ENCODE peak calls at places on chromosome 13, in ten cellular contexts. M is naive thymus-derived CD4-positive, alpha-beta T cell; F is CD8-positive, alpha-beta memory T cell; S is SJSA1; D is lower lobe of right lung; Z is mesendoderm; H is tibial nerve; O is Karpas-422; T is stomach; W is heart left ventricle. K is an unnamed sample. For H3K36me3 and H3K4me1, the result is how much of the 10 kb centered on the place peaks cover.

GRCh38 chr13:106656214-106656613 is 88.3 kb upstream of the ARGLU1 start:
- DNase-seq in M (no peak), F (no peak), S (no peak), D (no peak), Z (no peak), H (no peak), O (no peak), T (no peak), W (no peak), K (no peak)

GRCh38 chr13:53105477-53105876 is 76.9 kb downstream of the OLFM4 start:
- DNase-seq in M (no peak), F (no peak), S (no peak), D (no peak), Z (no peak), H (no peak), O (no peak), T (no peak), W (no peak), K (no peak)

GRCh38 chr13:19382111-19382510 is 179.2 kb downstream of the TPTE2 start:
- DNase-seq in M (no peak), F (no peak), S (no peak), D (no peak), Z (no peak), H (no peak), O (no peak), T (no peak), W (no peak), K (no peak)

GRCh38 chr13:74825170-74825948 is 656.6 kb downstream of the TBC1D4 start:
- DNase-seq in M (no peak), F (no peak), S (no peak), D (no peak), Z (no peak), H (no peak), O (no peak), T (no peak), W (no peak), K (no peak)

GRCh38 chr13:19601749-19602725 is 31.4 kb upstream of the MPHOSPH8 start:
- DNase-seq in M (peak), F (no peak), S (peak), D (peak), Z (peak), H (no peak), O (no peak), T (peak), W (peak), K (no peak)

GRCh38 chr13:50527612-50528509 is 315.6 kb downstream of the DLEU7 start:
- DNase-seq in M (no peak), F (no peak), S (no peak), D (no peak), Z (no peak), H (no peak), O (peak), T (no peak), W (no peak), K (no peak)

GRCh38 chr13:105311094-105311493 is 1224.4 kb downstream of the EFNB2 start:
- DNase-seq in M (no peak), F (no peak), S (no peak), D (no peak), Z (no peak), H (no peak), O (no peak), T (no peak), W (no peak), K (no peak)

GRCh38 chr13:40786568-40786996 is 2.8 kb upstream of the SLC25A15 start:
- DNase-seq in M (no peak), F (no peak), S (no peak), D (no peak), Z (no peak), H (no peak), O (no peak), T (no peak), W (no peak), K (no peak)

GRCh38 chr13:51453308-51453958 is 597 bp upstream of the INTS6 start:
- DNase-seq in M (peak), F (peak), S (peak), D (peak), Z (no peak), H (peak), O (peak), T (no peak), W (peak), K (peak)

GRCh38 chr13:25541434-25542123 is 169.8 kb downstream of the ATP8A2 start:
- DNase-seq in M (no peak), F (no peak), S (no peak), D (no peak), Z (no peak), H (no peak), O (no peak), T (no peak), W (no peak), K (no peak)

GRCh38 chr13:38590796-38591507 is 95.9 kb upstream of the FREM2 start:
- DNase-seq in M (no peak), F (no peak), S (no peak), D (peak), Z (no peak), H (no peak), O (no peak), T (peak), W (no peak), K (no peak)

GRCh38 chr13:63381078-63381859 is 1965.6 kb upstream of the PCDH20 start:
- DNase-seq in M (no peak), F (no peak), S (no peak), D (no peak), Z (no peak), H (no peak), O (no peak), T (no peak), W (no peak), K (no peak)

GRCh38 chr13:25920277-25920676 is 131.5 kb downstream of the SHISA2 start:
- DNase-seq in M (no peak), F (no peak), S (no peak), D (no peak), Z (no peak), H (no peak), O (no peak), T (no peak), W (no peak), K (no peak)

GRCh38 chr13:57631607-57632275 is at the start of gene PCDH17:
- DNase-seq in M (no peak), F (no peak), S (no peak), D (no peak), Z (peak), H (no peak), O (no peak), T (peak), W (peak), K (no peak)

GRCh38 chr13:110714798-110715394 is 1.4 kb downstream of the ING1 start:
- DNase-seq in M (peak), F (peak), S (no peak), D (peak), Z (peak), H (peak), O (peak), T (peak), W (peak), K (peak)

GRCh38 chr13:104975272-104975671 is 1560.2 kb downstream of the EFNB2 start:
- DNase-seq in M (no peak), F (no peak), S (no peak), D (no peak), Z (no peak), H (no peak), O (no peak), T (no peak), W (no peak), K (no peak)

GRCh38 chr13:64266024-64266423 is 2850.4 kb upstream of the PCDH20 start:
- DNase-seq in M (no peak), F (no peak), S (no peak), D (no peak), Z (no peak), H (no peak), O (no peak), T (no peak), W (no peak), K (no peak)

GRCh38 chr13:49996166-49996915 is 501 bp upstream of the TRIM13 start:
- DNase-seq in M (peak), F (peak), S (peak), D (peak), Z (peak), H (peak), O (peak), T (peak), W (peak), K (peak)

GRCh38 chr13:21511841-21512240 is 52.7 kb upstream of the ZDHHC20 start:
- DNase-seq in M (no peak), F (no peak), S (no peak), D (no peak), Z (no peak), H (no peak), O (no peak), T (no peak), W (no peak), K (no peak)

GRCh38 chr13:75226755-75227435 is 255.1 kb downstream of the TBC1D4 start:
- DNase-seq in M (no peak), F (no peak), S (no peak), D (no peak), Z (peak), H (no peak), O (no peak), T (no peak), W (no peak), K (no peak)

GRCh38 chr13:40306817-40307216 is 359.6 kb downstream of the FOXO1 start:
- DNase-seq in M (no peak), F (no peak), S (no peak), D (no peak), Z (no peak), H (no peak), O (no peak), T (no peak), W (no peak), K (no peak)

GRCh38 chr13:103794526-103794925 is 728.3 kb upstream of the SLC10A2 start:
- DNase-seq in M (no peak), F (no peak), S (no peak), D (no peak), Z (peak), H (no peak), O (no peak), T (no peak), W (no peak), K (no peak)

GRCh38 chr13:41384749-41385503 is 72.4 kb upstream of the RGCC start:
- DNase-seq in M (no peak), F (no peak), S (no peak), D (no peak), Z (peak), H (no peak), O (no peak), T (no peak), W (no peak), K (no peak)

GRCh38 chr13:26257049-26257448 is 3.1 kb downstream of the CDK8 start:
- DNase-seq in M (no peak), F (no peak), S (no peak), D (no peak), Z (no peak), H (no peak), O (peak), T (no peak), W (no peak), K (no peak)

GRCh38 chr13:40565282-40566148 is 100.9 kb downstream of the FOXO1 start:
- DNase-seq in M (no peak), F (no peak), S (no peak), D (no peak), Z (no peak), H (no peak), O (no peak), T (no peak), W (no peak), K (no peak)

GRCh38 chr13:51632643-51633357 is 48.5 kb downstream of the WDFY2 start:
- DNase-seq in M (no peak), F (no peak), S (peak), D (no peak), Z (peak), H (no peak), O (no peak), T (no peak), W (no peak), K (no peak)

GRCh38 chr13:78736142-78736541 is 77.2 kb upstream of the OBI1 start:
- DNase-seq in M (no peak), F (no peak), S (no peak), D (no peak), Z (no peak), H (no peak), O (no peak), T (no peak), W (no peak), K (no peak)

GRCh38 chr13:28340272-28340793 is 154.6 kb downstream of the FLT1 start:
- DNase-seq in M (no peak), F (no peak), S (no peak), D (no peak), Z (no peak), H (no peak), O (peak), T (no peak), W (no peak), K (no peak)

GRCh38 chr13:39779337-39780270 is 124.1 kb downstream of the COG6 start:
- DNase-seq in M (no peak), F (no peak), S (peak), D (no peak), Z (no peak), H (no peak), O (no peak), T (no peak), W (no peak), K (no peak)

GRCh38 chr13:30895773-30896172 is 10.3 kb upstream of the MEDAG start:
- DNase-seq in M (no peak), F (no peak), S (peak), D (no peak), Z (peak), H (peak), O (no peak), T (no peak), W (peak), K (no peak)

GRCh38 chr13:95494082-95494681 is 58.3 kb upstream of the CLDN10 start:
- DNase-seq in M (no peak), F (no peak), S (peak), D (no peak), Z (peak), H (no peak), O (peak), T (no peak), W (no peak), K (no peak)

GRCh38 chr13:23087884-23088283 is 92.9 kb upstream of the SGCG start:
- DNase-seq in M (no peak), F (no peak), S (no peak), D (no peak), Z (peak), H (no peak), O (peak), T (no peak), W (no peak), K (no peak)

GRCh38 chr13:109862627-109863026 is 76.2 kb upstream of the IRS2 start:
- DNase-seq in M (no peak), F (no peak), S (no peak), D (no peak), Z (no peak), H (no peak), O (no peak), T (no peak), W (no peak), K (no peak)

GRCh38 chr13:20828540-20829364 is 55.0 kb upstream of the EEF1AKMT1 start:
- DNase-seq in M (no peak), F (no peak), S (peak), D (no peak), Z (peak), H (no peak), O (peak), T (no peak), W (no peak), K (peak)

GRCh38 chr13:32320528-32320927 is 5.2 kb downstream of the BRCA2 start:
- DNase-seq in M (no peak), F (no peak), S (no peak), D (no peak), Z (no peak), H (no peak), O (no peak), T (no peak), W (no peak), K (no peak)
- H3K36me3 ChIP-seq in M (under half), F (under half), S (under half), D (under half), Z (under half), H (under half), O (under half), T (under half), W (under half), K (under half)

GRCh38 chr13:24271611-24272451 is 37.5 kb upstream of the C1QTNF9 start:
- DNase-seq in M (no peak), F (peak), S (peak), D (peak), Z (no peak), H (no peak), O (no peak), T (peak), W (peak), K (peak)

GRCh38 chr13:24274452-24274971 is 34.9 kb upstream of the C1QTNF9 start:
- DNase-seq in M (no peak), F (peak), S (no peak), D (no peak), Z (no peak), H (no peak), O (no peak), T (peak), W (peak), K (peak)

GRCh38 chr13:24272452-24273161 is 36.8 kb upstream of the C1QTNF9 start:
- DNase-seq in M (no peak), F (no peak), S (no peak), D (peak), Z (no peak), H (no peak), O (no peak), T (no peak), W (no peak), K (no peak)

GRCh38 chr13:24275041-24275440 is 34.3 kb upstream of the C1QTNF9 start:
- DNase-seq in M (no peak), F (no peak), S (no peak), D (no peak), Z (no peak), H (no peak), O (no peak), T (peak), W (no peak), K (no peak)

GRCh38 chr13:24273926-24274325 is 35.5 kb upstream of the C1QTNF9 start:
- DNase-seq in M (no peak), F (no peak), S (no peak), D (no peak), Z (no peak), H (no peak), O (no peak), T (no peak), W (no peak), K (no peak)
- H3K4me1 ChIP-seq in M (half or more), F (half or more), S (under half), D (half or more), Z (under half), H (under half), O (under half), T (under half), W (under half), K (half or more)

GRCh38 chr13:71374471-71375041 is 492.4 kb downstream of the DACH1 start:
- DNase-seq in M (no peak), F (no peak), S (no peak), D (no peak), Z (peak), H (no peak), O (no peak), T (no peak), W (no peak), K (no peak)

DNA sequence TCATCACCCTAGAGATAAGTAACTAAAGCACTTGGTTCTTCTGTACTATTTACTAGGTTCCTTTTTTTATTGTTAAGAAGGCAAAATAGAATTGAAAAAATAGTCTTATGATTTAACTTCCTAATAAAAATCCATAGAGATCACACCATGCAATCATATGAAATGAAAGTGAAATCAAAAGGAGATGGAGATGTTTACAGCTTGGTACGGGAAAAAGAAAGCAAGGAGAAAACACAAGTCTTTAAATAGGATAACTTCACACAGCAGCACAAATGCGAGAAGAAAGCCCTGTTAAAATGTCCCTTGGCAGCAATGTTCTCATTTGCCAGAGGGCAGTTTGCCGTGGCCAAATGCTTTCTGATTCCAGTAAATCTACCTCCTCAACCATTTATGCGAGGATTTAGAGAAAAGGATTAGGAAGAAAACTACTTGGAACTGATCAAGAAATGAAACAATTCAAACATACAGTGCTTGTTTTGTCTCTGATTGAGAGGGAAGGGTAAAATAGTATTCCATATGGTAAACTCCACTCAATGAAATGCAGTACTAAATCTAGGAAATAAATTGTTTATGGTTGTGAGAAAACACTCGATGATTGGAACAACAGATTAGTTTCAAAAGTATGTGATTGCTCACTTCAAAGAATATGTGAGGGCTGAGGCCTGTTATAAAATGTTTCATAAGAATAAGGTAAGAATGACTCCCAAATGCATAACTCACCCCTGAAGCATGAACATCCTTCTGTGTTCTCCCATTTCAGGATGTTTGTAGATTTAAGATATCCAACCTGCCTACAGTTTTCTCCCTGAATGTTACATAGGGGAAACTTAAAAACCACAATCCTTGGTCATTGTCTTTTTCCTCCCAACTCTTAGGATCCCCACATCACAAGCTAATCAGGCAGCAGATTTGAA is 487.8 kb downstream of the DACH1 start:
- DNase-seq in M (no peak), F (no peak), S (no peak), D (no peak), Z (peak), H (no peak), O (no peak), T (no peak), W (no peak), K (no peak)
- H3K4me3 ChIP-seq in M (no peak), F (no peak), S (no peak), D (peak), Z (no peak), H (peak), O (no peak), T (peak), W (no peak), K (no peak)

GRCh38 chr13:113320226-113320875 is 23.3 kb downstream of the LAMP1 start:
- DNase-seq in M (no peak), F (no peak), S (no peak), D (peak), Z (no peak), H (no peak), O (no peak), T (no peak), W (no peak), K (no peak)
- H3K36me3 ChIP-seq in M (under half), F (under half), S (under half), D (half or more), Z (under half), H (half or more), O (under half), T (half or more), W (half or more), K (half or more)

GRCh38 chr13:46593403-46593802 is 40.4 kb downstream of the LRCH1 start:
- DNase-seq in M (peak), F (no peak), S (no peak), D (no peak), Z (no peak), H (no peak), O (no peak), T (no peak), W (no peak), K (peak)
- H3K4me1 ChIP-seq in M (under half), F (half or more), S (under half), D (half or more), Z (under half), H (under half), O (under half), T (half or more), W (under half), K (under half)

DNA sequence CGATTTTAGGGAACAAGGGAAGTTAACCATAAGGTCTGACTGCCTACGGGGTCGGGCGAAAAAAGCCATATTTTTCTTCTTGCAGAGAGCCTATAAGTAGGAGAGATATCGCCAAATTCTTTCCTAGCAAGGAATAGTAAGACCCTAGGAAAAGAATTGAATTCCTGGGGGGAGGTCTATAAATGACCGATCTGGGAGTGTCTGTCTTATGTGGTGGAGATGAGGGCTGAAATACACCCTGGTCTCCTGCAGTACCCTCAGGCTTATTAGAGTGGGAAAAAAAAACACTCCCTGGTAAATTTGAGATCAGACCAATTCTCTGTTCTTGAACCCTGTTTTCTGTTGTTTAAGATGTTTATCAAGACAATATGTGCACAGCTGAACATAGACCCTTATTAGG is 447.5 kb upstream of the ATXN8OS start:
- DNase-seq in M (no peak), F (no peak), S (no peak), D (no peak), Z (peak), H (no peak), O (no peak), T (no peak), W (no peak), K (no peak)
- H3K4me3 ChIP-seq in M (no peak), F (no peak), S (no peak), D (no peak), Z (no peak), H (no peak), O (no peak), T (no peak), W (no peak), K (no peak)

GRCh38 chr13:100636004-100636403 is 38.6 kb downstream of the TMTC4 start:
- DNase-seq in M (no peak), F (no peak), S (no peak), D (no peak), Z (no peak), H (no peak), O (no peak), T (no peak), W (no peak), K (no peak)

GRCh38 chr13:100633461-100633860 is 41.1 kb downstream of the TMTC4 start:
- DNase-seq in M (no peak), F (no peak), S (peak), D (no peak), Z (no peak), H (no peak), O (no peak), T (no peak), W (no peak), K (no peak)

GRCh38 chr13:100634686-100635085 is 39.9 kb downstream of the TMTC4 start:
- DNase-seq in M (no peak), F (no peak), S (no peak), D (no peak), Z (no peak), H (no peak), O (no peak), T (no peak), W (no peak), K (no peak)

GRCh38 chr13:100636441-100636840 is 38.2 kb downstream of the TMTC4 start:
- DNase-seq in M (no peak), F (no peak), S (no peak), D (no peak), Z (no peak), H (no peak), O (no peak), T (no peak), W (no peak), K (no peak)

GRCh38 chr13:100637380-100637779 is 37.2 kb downstream of the TMTC4 start:
- DNase-seq in M (no peak), F (no peak), S (no peak), D (no peak), Z (no peak), H (no peak), O (no peak), T (no peak), W (no peak), K (no peak)
- H3K36me3 ChIP-seq in M (under half), F (under half), S (under half), D (half or more), Z (under half), H (half or more), O (under half), T (under half), W (half or more), K (half or more)

GRCh38 chr13:99866781-99867180 is 104.8 kb downstream of the ZIC5 start:
- DNase-seq in M (no peak), F (no peak), S (no peak), D (no peak), Z (no peak), H (no peak), O (no peak), T (no peak), W (no peak), K (no peak)
- H3K4me1 ChIP-seq in M (under half), F (under half), S (under half), D (under half), Z (under half), H (under half), O (half or more), T (under half), W (under half), K (under half)